ENCODE peak calls at places on chromosome 19, in seven cellular contexts. V is AG10803, T is amniotic stem cell, O is psoas muscle, K is A172, Z is left cardiac atrium, N is hippocampal formation. X is an unnamed sample.

GRCh38 chr19:33453207-33453736 is 68.3 kb downstream of the PEPD start:
- DNase-seq in N (no peak), K (no peak), Z (no peak), O (no peak), V (no peak), T (no peak), X (no peak)

GRCh38 chr19:8085606-8086464 is 33.3 kb downstream of the CCL25 start:
- DNase-seq in Z (no peak), N (no peak), K (peak), V (no peak), O (no peak), T (no peak), X (peak)

GRCh38 chr19:1466461-1467227 is 12.4 kb downstream of the C19orf25 start:
- DNase-seq in T (no peak), Z (no peak), N (no peak), O (peak), K (no peak), V (no peak), X (no peak)

GRCh38 chr19:35716735-35716984 is 1.1 kb upstream of the KMT2B start:
- DNase-seq in T (no peak), N (peak), V (no peak), K (no peak), Z (no peak), O (no peak), X (no peak)

GRCh38 chr19:4375164-4375619 is 25.2 kb downstream of the SH3GL1 start:
- DNase-seq in K (peak), V (no peak), Z (no peak), T (no peak), N (no peak), O (peak), X (peak)

GRCh38 chr19:4742717-4743646 is 19.3 kb upstream of the DPP9 start:
- DNase-seq in Z (no peak), K (no peak), N (no peak), T (no peak), V (no peak), O (no peak), X (no peak)

GRCh38 chr19:6066661-6067646 is 43.3 kb downstream of the RFX2 start:
- DNase-seq in T (peak), N (peak), Z (peak), V (peak), O (peak), K (peak), X (peak)

GRCh38 chr19:17766543-17767131 is 15.4 kb downstream of the FCHO1 start:
- DNase-seq in K (peak), Z (peak), N (peak), O (peak), T (no peak), V (peak), X (peak)

GRCh38 chr19:6023085-6023682 is 45.2 kb upstream of the RANBP3 start:
- DNase-seq in K (peak), N (no peak), T (peak), O (peak), V (peak), Z (peak), X (no peak)

GRCh38 chr19:3366104-3366760 is at the start of gene NFIC:
- DNase-seq in N (peak), T (peak), O (peak), K (peak), Z (peak), V (peak), X (peak)

GRCh38 chr19:33373701-33374405 is at the start of gene CEBPG:
- DNase-seq in N (no peak), K (no peak), O (peak), V (peak), Z (peak), T (peak), X (peak)

GRCh38 chr19:46603195-46603637 is 2.1 kb downstream of the CALM3 start:
- DNase-seq in V (no peak), Z (no peak), K (no peak), N (no peak), T (no peak), O (no peak), X (peak)

GRCh38 chr19:45126654-45127053 is 33.7 kb downstream of the PPP1R37 start:
- DNase-seq in K (no peak), N (no peak), T (no peak), O (no peak), Z (no peak), V (no peak), X (no peak)

X was measured in small intestine.